ENCODE peak calls at places on chromosomes 6 and 20, in seven cellular contexts. M, T, E, F, Z, B and I are unnamed samples.

GRCh38 chr6:15200087-15200486 is 45.8 kb upstream of the JARID2 start:
- DNase-seq in M (no peak), T (no peak), E (no peak), F (no peak), Z (no peak), B (no peak), I (peak; percentile 39)

GRCh38 chr6:93786474-93787330 is 367.3 kb upstream of the EPHA7 start:
- DNase-seq in M (no peak), T (no peak), E (no peak), F (no peak), Z (no peak), B (no peak), I (no peak)

GRCh38 chr20:63652192-63652980 is 838 bp downstream of the STMN3 start:
- DNase-seq in M (peak; percentile 37), T (peak; percentile 48), E (no peak), F (no peak), Z (no peak), B (no peak), I (no peak)

GRCh38 chr6:7243188-7243942 is 69.6 kb downstream of the SSR1 start:
- DNase-seq in M (peak; percentile 46), T (peak; percentile 3), E (no peak), F (peak; percentile 48), Z (peak; percentile 75), B (no peak), I (no peak)

GRCh38 chr20:43963872-43964791 is 49.5 kb downstream of the TOX2 start:
- DNase-seq in M (peak; percentile 44), T (no peak), E (peak; percentile 76), F (no peak), Z (no peak), B (no peak), I (no peak)

GRCh38 chr6:78911218-78911617 is 43.9 kb downstream of the IRAK1BP1 start:
- DNase-seq in M (no peak), T (no peak), E (no peak), F (no peak), Z (no peak), B (no peak), I (no peak)

GRCh38 chr6:45514454-45514853 is 136.7 kb upstream of the SUPT3H start:
- DNase-seq in M (peak; percentile 30), T (no peak), E (no peak), F (peak; percentile 7), Z (no peak), B (peak; percentile 33), I (no peak)

GRCh38 chr6:9532621-9533557 is 882.0 kb downstream of the TFAP2A start:
- DNase-seq in M (peak; percentile 78), T (no peak), E (no peak), F (peak; percentile 30), Z (no peak), B (no peak), I (no peak)

GRCh38 chr6:41272591-41273175 is 13.8 kb downstream of the TREM1 start:
- DNase-seq in M (no peak), T (no peak), E (no peak), F (no peak), Z (no peak), B (no peak), I (no peak)

GRCh38 chr6:163398796-163399195 is 15.7 kb upstream of the QKI start:
- DNase-seq in M (no peak), T (peak; percentile 86), E (peak; percentile 82), F (no peak), Z (no peak), B (peak; percentile 36), I (no peak)

GRCh38 chr20:23147964-23148720 is 62.0 kb upstream of the CD93 start:
- DNase-seq in M (peak; percentile 81), T (peak; percentile 80), E (peak; percentile 77), F (peak; percentile 57), Z (no peak), B (peak; percentile 54), I (peak; percentile 56)

GRCh38 chr20:38353298-38353697 is 7.0 kb downstream of the LBP start:
- DNase-seq in M (peak; percentile 17), T (no peak), E (no peak), F (no peak), Z (peak; percentile 13), B (no peak), I (no peak)

GRCh38 chr6:136365781-136366354 is 76.2 kb upstream of the BCLAF1 start:
- DNase-seq in M (no peak), T (peak; percentile 76), E (peak; percentile 77), F (no peak), Z (peak; percentile 58), B (peak; percentile 34), I (no peak)

GRCh38 chr20:49275634-49276033 is 2.2 kb downstream of the ZNFX1 start:
- DNase-seq in M (peak; percentile 52), T (no peak), E (no peak), F (no peak), Z (no peak), B (no peak), I (no peak)

GRCh38 chr20:43722153-43722505 is 4.7 kb downstream of the GTSF1L start:
- DNase-seq in M (no peak), T (no peak), E (no peak), F (no peak), Z (no peak), B (no peak), I (no peak)

GRCh38 chr6:21505574-21505990 is 88.0 kb upstream of the SOX4 start:
- DNase-seq in M (no peak), T (no peak), E (no peak), F (no peak), Z (no peak), B (no peak), I (peak; percentile 52)

GRCh38 chr20:44990425-44990824 is 24.1 kb downstream of the STK4 start:
- DNase-seq in M (no peak), T (no peak), E (no peak), F (no peak), Z (no peak), B (no peak), I (no peak)

GRCh38 chr6:93017213-93017612 is 402.1 kb downstream of the EPHA7 start:
- DNase-seq in M (no peak), T (no peak), E (no peak), F (no peak), Z (peak; percentile 12), B (no peak), I (no peak)

GRCh38 chr6:157961829-157962228 is 19.8 kb upstream of the SYNJ2 start:
- DNase-seq in M (no peak), T (no peak), E (no peak), F (no peak), Z (no peak), B (no peak), I (no peak)

GRCh38 chr6:109690373-109690739 is 646 bp downstream of the AK9 start:
- DNase-seq in M (no peak), T (peak; percentile 84), E (peak; percentile 81), F (peak; percentile 4), Z (peak; percentile 63), B (peak; percentile 76), I (no peak)

GRCh38 chr6:109686566-109686965 is 4.4 kb downstream of the AK9 start:
- DNase-seq in M (no peak), T (no peak), E (no peak), F (no peak), Z (no peak), B (no peak), I (no peak)

GRCh38 chr6:109687271-109687721 is 3.7 kb downstream of the AK9 start:
- DNase-seq in M (peak; percentile 96), T (peak; percentile 45), E (no peak), F (no peak), Z (no peak), B (no peak), I (peak; percentile 88)

GRCh38 chr6:109693128-109693527 is 2.0 kb downstream of the FIG4 start:
- DNase-seq in M (no peak), T (no peak), E (no peak), F (no peak), Z (peak; percentile 61), B (no peak), I (no peak)

GRCh38 chr6:109690740-109691687 is at the start of the genes AK9 and FIG4:
- DNase-seq in M (peak; percentile 93), T (peak; percentile 96), E (peak; percentile 96), F (peak; percentile 86), Z (peak; percentile 92), B (peak; percentile 95), I (peak; percentile 58)
- H3K27ac ChIP-seq in M (peak within 1 kb of the TSS; percentile 53), T (peak within 1 kb of the TSS; percentile 85), E (peak within 1 kb of the TSS; percentile 91), F (peak within 1 kb of the TSS; percentile 80), Z (peak within 1 kb of the TSS; percentile 31), B (peak within 1 kb of the TSS; percentile 90), I (peak within 1 kb of the TSS; percentile 47)

DNA sequence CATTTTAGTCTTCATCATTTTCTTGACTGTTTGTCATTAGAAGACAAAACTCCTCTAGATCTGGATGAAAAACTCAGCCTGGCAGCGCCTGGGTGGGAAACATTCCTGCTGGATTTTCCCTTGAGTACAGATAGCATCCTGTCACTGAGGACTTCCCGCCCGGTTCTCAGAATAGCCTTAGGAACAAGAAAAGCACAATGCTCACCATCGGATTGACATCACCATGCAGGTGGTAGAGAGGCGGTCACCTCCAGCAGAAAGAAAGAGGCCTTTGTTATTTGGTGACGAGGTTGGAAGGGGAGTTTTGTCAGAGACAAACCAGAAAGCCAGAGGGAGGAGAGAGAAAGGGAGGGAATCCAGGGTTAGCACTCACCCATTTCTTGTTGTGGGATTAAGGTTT is 39.8 kb downstream of the KIF25 start:
- DNase-seq in M (no peak), T (no peak), E (no peak), F (no peak), Z (no peak), B (no peak), I (no peak)
- H3K27ac ChIP-seq in M (no peak overlapping the region), T (no peak overlapping the region), E (no peak overlapping the region), F (no peak overlapping the region), Z (no peak overlapping the region), B (no peak overlapping the region), I (no peak overlapping the region)

GRCh38 chr6:107657373-107657754 is 166.7 kb downstream of the SCML4 start:
- DNase-seq in M (peak; percentile 20), T (no peak), E (no peak), F (no peak), Z (peak; percentile 24), B (no peak), I (no peak)
- H3K27ac ChIP-seq in M (peak overlapping the region; percentile 72), T (no peak overlapping the region), E (peak overlapping the region; percentile 66), F (no peak overlapping the region), Z (peak overlapping the region; percentile 98), B (peak overlapping the region; percentile 60), I (no peak overlapping the region)

GRCh38 chr20:58670659-58671058 is 19.6 kb downstream of the STX16 start:
- DNase-seq in M (no peak), T (no peak), E (no peak), F (no peak), Z (no peak), B (no peak), I (no peak)
- H3K27ac ChIP-seq in M (no peak overlapping the region), T (no peak overlapping the region), E (no peak overlapping the region), F (no peak overlapping the region), Z (no peak overlapping the region), B (no peak overlapping the region), I (no peak overlapping the region)

DNA sequence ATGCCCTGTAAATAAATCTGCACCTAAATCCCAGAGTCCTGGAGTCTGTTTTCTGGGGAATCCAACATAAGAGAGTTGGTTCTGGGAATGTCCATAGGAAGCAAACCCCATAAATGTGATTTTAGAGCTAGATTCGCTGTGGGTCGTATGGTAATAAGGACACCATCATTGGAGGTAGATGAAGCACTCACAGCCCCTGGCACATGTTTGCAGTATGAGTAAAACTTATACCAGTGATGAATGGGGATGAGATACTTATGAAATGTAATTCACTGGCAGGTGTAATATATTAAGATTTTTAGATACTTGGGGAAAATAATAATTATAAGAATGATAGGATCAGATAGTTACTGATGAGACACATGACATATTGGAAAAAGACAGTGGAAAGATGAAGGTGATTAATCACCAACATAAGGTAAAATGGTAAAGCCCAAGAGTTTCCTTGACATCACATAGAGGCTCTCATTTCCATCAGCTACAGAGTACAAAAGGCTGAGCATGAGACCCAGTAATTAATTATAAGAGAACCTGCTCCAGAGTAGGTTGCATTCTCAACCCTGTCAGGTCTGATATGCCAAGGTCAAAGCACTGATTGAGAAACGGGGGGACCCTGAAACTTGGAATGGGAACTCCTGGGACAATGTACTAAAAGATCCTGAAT is 44.7 kb upstream of the THEMIS start:
- DNase-seq in M (no peak), T (no peak), E (no peak), F (no peak), Z (no peak), B (no peak), I (no peak)
- H3K27ac ChIP-seq in M (no peak overlapping the region), T (no peak overlapping the region), E (no peak overlapping the region), F (no peak overlapping the region), Z (no peak overlapping the region), B (no peak overlapping the region), I (no peak overlapping the region)